ENCODE peak calls at places on chromosomes 3 and 15, in four cellular contexts. One of them, this sample, is unnamed.

GRCh38 chr3:192830279-192831110 is 87.2 kb downstream of the MB21D2 start:
- DNase-seq in neuronal stem cell: no peak
- DNase-seq in IMR-90: peak
- DNase-seq in mesenchymal stem cell: no peak
- DNase-seq in this sample: no peak

GRCh38 chr15:31814082-31814481 is 216.2 kb upstream of the CHRNA7 start:
- DNase-seq in neuronal stem cell: no peak
- DNase-seq in IMR-90: no peak
- DNase-seq in mesenchymal stem cell: no peak
- DNase-seq in this sample: no peak

GRCh38 chr3:71466483-71466882 is 117.0 kb downstream of the FOXP1 start:
- DNase-seq in neuronal stem cell: no peak
- DNase-seq in IMR-90: no peak
- DNase-seq in mesenchymal stem cell: no peak
- DNase-seq in this sample: peak

GRCh38 chr3:46768061-46768460 is 50.4 kb upstream of the PRSS50 start:
- DNase-seq in neuronal stem cell: no peak
- DNase-seq in IMR-90: no peak
- DNase-seq in mesenchymal stem cell: no peak
- DNase-seq in this sample: no peak

GRCh38 chr3:58332575-58333179 is at the start of gene PXK:
- DNase-seq in neuronal stem cell: peak
- DNase-seq in IMR-90: peak
- DNase-seq in mesenchymal stem cell: peak
- DNase-seq in this sample: peak

GRCh38 chr3:160793853-160794252 is 37.8 kb downstream of the PPM1L start:
- DNase-seq in neuronal stem cell: no peak
- DNase-seq in IMR-90: no peak
- DNase-seq in mesenchymal stem cell: no peak
- DNase-seq in this sample: no peak

GRCh38 chr3:145704020-145704419 is 457.0 kb downstream of the PLOD2 start:
- DNase-seq in neuronal stem cell: no peak
- DNase-seq in IMR-90: no peak
- DNase-seq in mesenchymal stem cell: peak
- DNase-seq in this sample: no peak

GRCh38 chr15:87734571-87735373 is 521.8 kb downstream of the NTRK3 start:
- DNase-seq in neuronal stem cell: no peak
- DNase-seq in IMR-90: no peak
- DNase-seq in mesenchymal stem cell: no peak
- DNase-seq in this sample: no peak

GRCh38 chr3:184832044-184832443 is 20.1 kb downstream of the VPS8 start:
- DNase-seq in neuronal stem cell: no peak
- DNase-seq in IMR-90: no peak
- DNase-seq in mesenchymal stem cell: no peak
- DNase-seq in this sample: no peak

GRCh38 chr3:18215639-18216038 is 209.5 kb downstream of the SATB1 start:
- DNase-seq in neuronal stem cell: no peak
- DNase-seq in IMR-90: no peak
- DNase-seq in mesenchymal stem cell: no peak
- DNase-seq in this sample: no peak

GRCh38 chr3:132786890-132787289 is 64.7 kb upstream of the NPHP3 start:
- DNase-seq in neuronal stem cell: no peak
- DNase-seq in IMR-90: no peak
- DNase-seq in mesenchymal stem cell: no peak
- DNase-seq in this sample: no peak

GRCh38 chr3:159785276-159785675 is 203.4 kb upstream of the IL12A start:
- DNase-seq in neuronal stem cell: no peak
- DNase-seq in IMR-90: peak
- DNase-seq in mesenchymal stem cell: peak
- DNase-seq in this sample: no peak

GRCh38 chr15:32784571-32784970 is 66.8 kb downstream of the GREM1 start:
- DNase-seq in neuronal stem cell: no peak
- DNase-seq in IMR-90: no peak
- DNase-seq in mesenchymal stem cell: peak
- DNase-seq in this sample: no peak

GRCh38 chr3:78724886-78725285 is 1042.9 kb downstream of the ROBO1 start:
- DNase-seq in neuronal stem cell: no peak
- DNase-seq in IMR-90: no peak
- DNase-seq in mesenchymal stem cell: peak
- DNase-seq in this sample: no peak

GRCh38 chr3:188294823-188295487 is 141.0 kb downstream of the LPP start:
- DNase-seq in neuronal stem cell: no peak
- DNase-seq in IMR-90: peak
- DNase-seq in mesenchymal stem cell: peak
- DNase-seq in this sample: peak

GRCh38 chr15:48627260-48627969 is 18.1 kb downstream of the FBN1 start:
- DNase-seq in neuronal stem cell: no peak
- DNase-seq in IMR-90: peak
- DNase-seq in mesenchymal stem cell: peak
- DNase-seq in this sample: peak

GRCh38 chr3:14943042-14943441 is 4.3 kb upstream of the NR2C2 start:
- DNase-seq in neuronal stem cell: no peak
- DNase-seq in IMR-90: no peak
- DNase-seq in mesenchymal stem cell: no peak
- DNase-seq in this sample: no peak

GRCh38 chr3:50573566-50574279 is 4.4 kb downstream of the HEMK1 start:
- DNase-seq in neuronal stem cell: no peak
- DNase-seq in IMR-90: no peak
- DNase-seq in mesenchymal stem cell: no peak
- DNase-seq in this sample: peak

GRCh38 chr3:122961146-122961545 is 66.4 kb downstream of the SEMA5B start:
- DNase-seq in neuronal stem cell: no peak
- DNase-seq in IMR-90: peak
- DNase-seq in mesenchymal stem cell: no peak
- DNase-seq in this sample: peak

GRCh38 chr3:34361921-34362320 is 563.5 kb downstream of the PDCD6IP start:
- DNase-seq in neuronal stem cell: no peak
- DNase-seq in IMR-90: no peak
- DNase-seq in mesenchymal stem cell: no peak
- DNase-seq in this sample: peak

GRCh38 chr3:161274691-161275298 is 53.7 kb downstream of the NMD3 start:
- DNase-seq in neuronal stem cell: peak
- DNase-seq in IMR-90: peak
- DNase-seq in mesenchymal stem cell: peak
- DNase-seq in this sample: peak

GRCh38 chr3:126849768-126850167 is 133.1 kb upstream of the PLXNA1 start:
- DNase-seq in neuronal stem cell: no peak
- DNase-seq in IMR-90: no peak
- DNase-seq in mesenchymal stem cell: no peak
- DNase-seq in this sample: no peak
- H3K14ac ChIP-seq in neuronal stem cell: peak
- H3K14ac ChIP-seq in IMR-90: peak
- H3K14ac ChIP-seq in mesenchymal stem cell: peak
- H3K14ac ChIP-seq in this sample: peak

DNA sequence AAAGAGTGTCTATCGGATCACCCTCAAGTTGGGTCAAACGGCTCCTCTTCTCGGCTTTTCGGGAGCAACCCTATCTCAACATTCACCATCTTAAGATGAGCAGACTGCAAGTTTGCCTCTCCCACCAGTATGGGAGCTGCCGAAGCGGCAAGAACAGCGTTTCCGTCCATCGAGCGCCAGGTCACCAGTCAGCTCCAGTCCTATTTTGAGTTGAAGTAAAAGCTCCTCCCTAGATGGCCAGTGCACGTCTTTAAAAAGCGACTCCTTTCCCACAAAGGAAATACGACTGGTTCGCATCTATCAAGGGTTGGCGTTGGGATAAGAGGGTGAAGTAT is 369 bp upstream of the U2SURP start:
- DNase-seq in neuronal stem cell: no peak
- DNase-seq in IMR-90: no peak
- DNase-seq in mesenchymal stem cell: no peak
- DNase-seq in this sample: no peak
- H3K14ac ChIP-seq in neuronal stem cell: no peak
- H3K14ac ChIP-seq in IMR-90: peak
- H3K14ac ChIP-seq in mesenchymal stem cell: no peak
- H3K14ac ChIP-seq in this sample: peak

DNA sequence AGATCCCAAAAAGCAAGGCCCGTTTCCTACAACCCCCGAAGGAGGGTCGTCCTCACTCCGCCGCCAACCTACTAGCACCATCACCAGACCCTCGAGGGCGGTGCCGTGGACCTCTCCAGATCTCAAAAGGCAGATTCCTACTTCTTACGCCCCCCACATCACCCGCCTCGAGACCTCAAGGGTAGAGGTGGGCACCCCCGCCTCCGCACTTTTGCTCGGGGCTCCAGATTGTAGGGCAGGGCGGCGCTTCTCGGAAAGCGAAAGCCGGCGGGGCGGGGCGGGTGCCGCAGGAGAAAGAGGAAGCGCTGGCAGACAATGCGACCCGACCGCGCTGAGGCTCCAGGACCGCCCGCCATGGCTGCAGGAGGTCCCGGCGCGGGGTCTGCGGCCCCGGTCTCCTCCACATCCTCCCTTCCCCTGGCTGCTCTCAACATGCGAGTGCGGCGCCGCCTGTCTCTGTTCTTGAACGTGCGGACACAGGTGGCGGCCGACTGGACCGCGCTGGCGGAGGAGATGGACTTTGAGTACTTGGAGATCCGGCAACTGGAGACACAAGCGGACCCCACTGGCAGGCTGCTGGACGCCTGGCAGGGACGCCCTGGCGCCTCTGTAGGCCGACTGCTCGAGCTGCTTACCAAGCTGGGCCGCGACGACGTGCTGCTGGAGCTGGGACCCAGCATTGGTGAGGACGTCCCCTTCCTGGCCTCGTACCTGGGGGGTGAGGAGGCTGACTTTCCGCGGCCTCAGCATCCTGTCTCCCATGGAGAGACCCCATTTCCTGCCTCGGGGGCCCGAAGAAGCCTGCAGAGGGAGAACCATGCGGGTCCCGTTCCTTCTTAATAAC is at the start of gene MYD88:
- DNase-seq in neuronal stem cell: peak
- DNase-seq in IMR-90: peak
- DNase-seq in mesenchymal stem cell: peak
- DNase-seq in this sample: peak
- H3K14ac ChIP-seq in neuronal stem cell: peak
- H3K14ac ChIP-seq in IMR-90: peak
- H3K14ac ChIP-seq in mesenchymal stem cell: peak
- H3K14ac ChIP-seq in this sample: peak

GRCh38 chr15:70078578-70079417 is 18.9 kb downstream of the TLE3 start:
- DNase-seq in neuronal stem cell: no peak
- DNase-seq in IMR-90: no peak
- DNase-seq in mesenchymal stem cell: no peak
- DNase-seq in this sample: no peak
- H3K14ac ChIP-seq in neuronal stem cell: no peak
- H3K14ac ChIP-seq in IMR-90: no peak
- H3K14ac ChIP-seq in mesenchymal stem cell: no peak
- H3K14ac ChIP-seq in this sample: no peak

GRCh38 chr3:143807987-143808386 is 40.3 kb downstream of the SLC9A9 start:
- DNase-seq in neuronal stem cell: no peak
- DNase-seq in IMR-90: no peak
- DNase-seq in mesenchymal stem cell: no peak
- DNase-seq in this sample: no peak
- H3K14ac ChIP-seq in neuronal stem cell: no peak
- H3K14ac ChIP-seq in IMR-90: no peak
- H3K14ac ChIP-seq in mesenchymal stem cell: no peak
- H3K14ac ChIP-seq in this sample: no peak

GRCh38 chr3:121748638-121749275 is 784 bp downstream of the GOLGB1 start:
- DNase-seq in neuronal stem cell: no peak
- DNase-seq in IMR-90: peak
- DNase-seq in mesenchymal stem cell: peak
- DNase-seq in this sample: peak
- H3K14ac ChIP-seq in neuronal stem cell: no peak
- H3K14ac ChIP-seq in IMR-90: peak
- H3K14ac ChIP-seq in mesenchymal stem cell: peak
- H3K14ac ChIP-seq in this sample: peak

This sample was measured in trophoblast cell.